ENCODE peak calls at places on chromosomes 6 and 20, in eight cellular contexts. W is anterior cingulate cortex; K is NCI-H1105; F is AG08395; V is amniotic stem cell; Y is ACHN; S is stimulated activated CD8-positive, alpha-beta memory T cell treated with anti-CD3 and anti-CD28 coated beads, Interleukin-4, amount 100 ng/mL, for 1 hour; P is nephron progenitor cell. N is an unnamed sample.

GRCh38 chr6:22025468-22026159 is 271.2 kb downstream of the PRL start:
- DNase-seq in W (no peak), S (no peak), K (no peak), Y (no peak), P (peak), V (no peak), F (peak), N (no peak)

GRCh38 chr6:73121421-73121993 is 103.8 kb downstream of the KHDC1L start:
- DNase-seq in Y (peak), K (no peak), F (peak), V (peak), W (no peak), S (no peak), P (no peak), N (no peak)

GRCh38 chr20:62367136-62367482 is at the start of gene LAMA5:
- DNase-seq in P (peak), V (no peak), W (no peak), S (no peak), K (peak), Y (peak), F (peak), N (no peak)

GRCh38 chr20:46933150-46933549 is 38.5 kb downstream of the EYA2 start:
- DNase-seq in F (no peak), K (no peak), W (no peak), Y (no peak), P (no peak), S (no peak), V (no peak), N (no peak)

GRCh38 chr6:144278659-144279314 is 6.3 kb upstream of the UTRN start:
- DNase-seq in F (no peak), P (no peak), Y (no peak), K (no peak), W (no peak), V (no peak), S (no peak), N (no peak)

GRCh38 chr6:43825187-43826115 is 55.4 kb downstream of the VEGFA start:
- DNase-seq in W (no peak), Y (no peak), K (no peak), P (no peak), F (no peak), V (no peak), S (no peak), N (no peak)

GRCh38 chr6:71197770-71198169 is 90.8 kb upstream of the OGFRL1 start:
- DNase-seq in P (no peak), V (no peak), F (no peak), W (no peak), Y (peak), K (no peak), S (no peak), N (no peak)

GRCh38 chr6:6004147-6004995 is 2.4 kb downstream of the NRN1 start:
- DNase-seq in S (no peak), P (peak), Y (no peak), K (no peak), V (no peak), F (no peak), W (no peak), N (no peak)

GRCh38 chr6:32886674-32887383 is 32.8 kb downstream of the PSMB9 start:
- DNase-seq in F (peak), P (no peak), V (no peak), Y (peak), S (no peak), K (no peak), W (no peak), N (no peak)

GRCh38 chr6:10431423-10432164 is 16.7 kb upstream of the TFAP2A start:
- DNase-seq in K (no peak), Y (no peak), F (no peak), V (no peak), S (no peak), P (no peak), W (no peak), N (no peak)

GRCh38 chr6:80132942-80133517 is 26.6 kb downstream of the BCKDHB start:
- DNase-seq in K (peak), S (no peak), P (peak), V (peak), F (peak), W (peak), Y (peak), N (no peak)

GRCh38 chr6:81895511-81896185 is 143.2 kb upstream of the TENT5A start:
- DNase-seq in K (no peak), Y (no peak), W (no peak), V (peak), S (no peak), P (no peak), F (peak), N (no peak)

GRCh38 chr6:106974999-106975698 is 620 bp upstream of the CD24 start:
- DNase-seq in F (no peak), K (peak), W (no peak), S (no peak), Y (peak), V (no peak), P (peak), N (no peak)

GRCh38 chr6:56727097-56727845 is 84.6 kb upstream of the DST start:
- DNase-seq in K (no peak), F (peak), W (no peak), V (no peak), S (no peak), Y (no peak), P (no peak), N (no peak)

GRCh38 chr20:18524646-18525045 is 16.9 kb downstream of the SEC23B start:
- DNase-seq in W (no peak), K (no peak), F (peak), P (no peak), Y (peak), V (no peak), S (no peak), N (no peak)

GRCh38 chr6:89433637-89434499 is 916 bp downstream of the ANKRD6 start:
- DNase-seq in F (no peak), V (no peak), S (no peak), Y (no peak), W (no peak), K (no peak), P (peak), N (no peak)

GRCh38 chr6:136408205-136408604 is 118.6 kb upstream of the BCLAF1 start:
- DNase-seq in W (no peak), S (no peak), K (no peak), F (peak), V (no peak), P (no peak), Y (no peak), N (no peak)

GRCh38 chr20:58086763-58087566 is 141.5 kb downstream of the ANKRD60 start:
- DNase-seq in W (peak), V (no peak), S (no peak), P (peak), Y (peak), F (peak), K (peak), N (peak)

GRCh38 chr6:92847988-92848387 is 571.4 kb downstream of the EPHA7 start:
- DNase-seq in V (no peak), Y (no peak), K (no peak), W (no peak), F (no peak), S (no peak), P (no peak), N (no peak)

GRCh38 chr6:46904117-46904516 is 17.6 kb downstream of the ADGRF5 start:
- DNase-seq in K (no peak), S (no peak), V (no peak), W (no peak), P (no peak), Y (no peak), F (no peak), N (no peak)

GRCh38 chr6:25296217-25296905 is 17.2 kb downstream of the CARMIL1 start:
- DNase-seq in F (no peak), V (no peak), P (no peak), S (no peak), K (no peak), Y (no peak), W (no peak), N (no peak)

GRCh38 chr6:134308800-134309199 is 9.1 kb downstream of the SGK1 start:
- DNase-seq in P (no peak), V (no peak), S (no peak), W (no peak), K (no peak), F (no peak), Y (no peak), N (no peak)

GRCh38 chr6:157679605-157680580 is 143.2 kb upstream of the SNX9 start:
- DNase-seq in K (no peak), Y (no peak), P (no peak), W (no peak), F (no peak), S (no peak), V (no peak), N (no peak)

GRCh38 chr6:89999154-89999553 is 104.9 kb downstream of the GJA10 start:
- DNase-seq in P (no peak), W (no peak), K (peak), S (no peak), V (no peak), F (peak), Y (no peak), N (no peak)

GRCh38 chr6:86629123-86629522 is 308.2 kb upstream of the HTR1E start:
- DNase-seq in P (no peak), S (no peak), V (no peak), K (no peak), W (no peak), F (no peak), Y (no peak), N (no peak)

GRCh38 chr6:87277123-87277522 is 45.3 kb upstream of the SMIM8 start:
- DNase-seq in S (no peak), P (no peak), K (peak), W (no peak), F (no peak), V (no peak), Y (peak), N (no peak)

GRCh38 chr20:21514553-21515251 is 838 bp upstream of the NKX2-2 start:
- DNase-seq in P (no peak), V (no peak), F (no peak), W (no peak), K (no peak), S (no peak), Y (no peak), N (no peak)

GRCh38 chr6:26195376-26195923 is 108.2 kb downstream of the HFE start:
- DNase-seq in K (no peak), P (peak), W (peak), F (peak), V (peak), S (no peak), Y (peak), N (peak)

GRCh38 chr20:44494266-44494665 is 18.6 kb downstream of the TTPAL start:
- DNase-seq in K (no peak), P (no peak), Y (no peak), F (peak), S (no peak), W (no peak), V (peak), N (no peak)

GRCh38 chr6:53543341-53544010 is 1.4 kb downstream of the GCLC start:
- DNase-seq in P (no peak), Y (no peak), F (no peak), V (no peak), S (no peak), K (no peak), W (no peak), N (no peak)

GRCh38 chr6:41733707-41734665 is 1.4 kb downstream of the TFEB start:
- DNase-seq in Y (peak), K (peak), W (peak), V (peak), P (peak), S (peak), F (peak), N (peak)